ENCODE peak calls at places on chromosome 18, in nine cellular contexts. L is HuH-7.5; Q is KG1; V is fibroblast of gingiva; W is activated effector memory CD4-positive, alpha-beta T cell treated with Interleukin-2 at 50 U/mL for 16 hours; R is occipital lobe; A is dermis blood vessel endothelial cell; P is RWPE1; T is CD8-positive, alpha-beta T cell. D is an unnamed sample.

GRCh38 chr18:79765491-79766245 is 32.1 kb upstream of the KCNG2 start:
- DNase-seq in Q (no peak), R (no peak), P (no peak), W (no peak), V (peak), L (no peak), A (no peak), T (no peak), D (no peak)

GRCh38 chr18:74493689-74494088 is 2.5 kb upstream of the CNDP2 start:
- DNase-seq in T (peak), V (peak), A (peak), Q (peak), W (peak), P (no peak), R (no peak), L (no peak), D (peak)

GRCh38 chr18:44079602-44080001 is 601.1 kb upstream of the SETBP1 start:
- DNase-seq in A (peak), T (no peak), L (no peak), P (no peak), W (no peak), Q (no peak), R (no peak), V (peak), D (peak)

GRCh38 chr18:49899647-49900330 is 86.5 kb upstream of the ACAA2 start:
- DNase-seq in A (no peak), L (no peak), R (no peak), P (no peak), T (no peak), Q (no peak), V (no peak), W (no peak), D (no peak)

GRCh38 chr18:4631239-4631638 is 176.1 kb upstream of the DLGAP1 start:
- DNase-seq in T (no peak), V (no peak), R (no peak), Q (no peak), L (no peak), W (no peak), P (no peak), A (no peak), D (no peak)

GRCh38 chr18:23943903-23944624 is 70.5 kb upstream of the TTC39C start:
- DNase-seq in V (peak), R (peak), P (no peak), A (no peak), W (no peak), Q (no peak), T (no peak), L (no peak), D (no peak)

GRCh38 chr18:49170925-49171509 is 220.3 kb upstream of the SMAD7 start:
- DNase-seq in W (no peak), V (no peak), P (no peak), A (no peak), T (no peak), R (no peak), L (no peak), Q (no peak), D (no peak)

GRCh38 chr18:48800877-48801727 is 149.7 kb downstream of the SMAD7 start:
- DNase-seq in W (no peak), P (no peak), R (no peak), A (no peak), V (no peak), T (no peak), L (no peak), Q (no peak), D (no peak)

GRCh38 chr18:57850063-57850462 is 46.9 kb upstream of the ATP8B1 start:
- DNase-seq in T (no peak), V (no peak), Q (no peak), R (no peak), P (no peak), A (no peak), L (no peak), W (no peak), D (no peak)

GRCh38 chr18:77160515-77160914 is 27.9 kb upstream of the MBP start:
- DNase-seq in L (no peak), Q (no peak), R (no peak), V (no peak), W (no peak), P (no peak), A (no peak), T (no peak), D (no peak)

GRCh38 chr18:28792404-28793103 is 615.6 kb upstream of the CDH2 start:
- DNase-seq in T (no peak), L (no peak), R (no peak), P (no peak), Q (no peak), V (no peak), W (no peak), A (no peak), D (no peak)

GRCh38 chr18:44693030-44693784 is 12.5 kb downstream of the SETBP1 start:
- DNase-seq in T (no peak), W (no peak), A (no peak), V (no peak), R (no peak), L (no peak), P (peak), Q (no peak), D (peak)

GRCh38 chr18:58227361-58227930 is 183.4 kb downstream of the NEDD4L start:
- DNase-seq in Q (no peak), V (no peak), L (no peak), W (no peak), P (no peak), T (no peak), A (no peak), R (no peak), D (no peak)

GRCh38 chr18:39421319-39421718 is 1855.7 kb upstream of the CELF4 start:
- DNase-seq in A (no peak), Q (no peak), L (no peak), T (no peak), V (peak), P (no peak), W (no peak), R (no peak), D (no peak)

GRCh38 chr18:59742325-59743111 is 45.3 kb upstream of the CCBE1 start:
- DNase-seq in L (no peak), Q (no peak), P (no peak), T (no peak), W (no peak), V (peak), A (no peak), R (no peak), D (no peak)

GRCh38 chr18:48773821-48774220 is 176.9 kb downstream of the SMAD7 start:
- DNase-seq in W (no peak), A (no peak), L (no peak), Q (no peak), V (no peak), P (no peak), T (no peak), R (no peak), D (no peak)

GRCh38 chr18:62717059-62717849 is 1.9 kb downstream of the PHLPP1 start:
- DNase-seq in A (peak), P (peak), Q (peak), V (peak), L (peak), T (peak), R (peak), W (peak), D (peak)

GRCh38 chr18:61308009-61308408 is 25.2 kb upstream of the CDH20 start:
- DNase-seq in R (no peak), L (no peak), Q (no peak), V (peak), P (no peak), T (no peak), W (no peak), A (no peak), D (no peak)

GRCh38 chr18:59685501-59685900 is 11.7 kb downstream of the CCBE1 start:
- DNase-seq in T (no peak), A (no peak), Q (no peak), V (no peak), L (no peak), P (no peak), W (no peak), R (no peak), D (no peak)

GRCh38 chr18:47919916-47920315 is 10.5 kb downstream of the SMAD2 start:
- DNase-seq in R (no peak), Q (no peak), L (no peak), A (no peak), T (no peak), W (no peak), P (no peak), V (no peak), D (no peak)

GRCh38 chr18:78431606-78432005 is 548.0 kb upstream of the SALL3 start:
- DNase-seq in Q (no peak), T (no peak), L (no peak), W (no peak), R (no peak), P (no peak), V (no peak), A (no peak), D (no peak)

GRCh38 chr18:79394438-79395307 is 1.1 kb upstream of the NFATC1 start:
- DNase-seq in A (peak), Q (no peak), V (peak), W (no peak), R (no peak), T (no peak), L (peak), P (peak), D (no peak)

GRCh38 chr18:49890041-49890440 is 76.7 kb upstream of the ACAA2 start:
- DNase-seq in W (no peak), L (no peak), V (no peak), Q (no peak), A (no peak), T (no peak), P (no peak), R (no peak), D (no peak)

GRCh38 chr18:45197526-45197970 is 417.7 kb upstream of the SLC14A2 start:
- DNase-seq in V (no peak), A (no peak), W (no peak), R (no peak), Q (no peak), T (no peak), L (no peak), P (no peak), D (no peak)

GRCh38 chr18:74661690-74662089 is 64.0 kb downstream of the ZNF407 start:
- DNase-seq in Q (no peak), A (no peak), T (no peak), W (no peak), L (no peak), R (no peak), P (no peak), V (no peak), D (no peak)